ENCODE peak calls at places on chromosomes 2 and 18, in seven cellular contexts. One of them, this sample, is unnamed.

GRCh38 chr2:20074001-20074648 is 22.7 kb upstream of the LAPTM4A start:
- DNase-seq in K562: no peak
- DNase-seq in lung: no peak
- DNase-seq in fibroblast of lung: no peak
- DNase-seq in RWPE1: no peak
- DNase-seq in GM12865: no peak
- DNase-seq in AG09309: no peak
- DNase-seq in this sample: no peak

GRCh38 chr2:181546086-181546485 is 88.9 kb downstream of the ITGA4 start:
- DNase-seq in GM12865: no peak
- DNase-seq in lung: no peak
- DNase-seq in AG09309: no peak
- DNase-seq in fibroblast of lung: peak; percentile 8
- DNase-seq in K562: no peak
- DNase-seq in RWPE1: no peak
- DNase-seq in this sample: no peak

GRCh38 chr2:237859533-237860272 is at the start of gene RAMP1:
- DNase-seq in lung: no peak
- DNase-seq in RWPE1: no peak
- DNase-seq in K562: no peak
- DNase-seq in GM12865: no peak
- DNase-seq in fibroblast of lung: no peak
- DNase-seq in AG09309: no peak
- DNase-seq in this sample: peak; percentile 12

GRCh38 chr18:63317982-63318881 is 1.3 kb downstream of the BCL2 start:
- DNase-seq in AG09309: no peak
- DNase-seq in GM12865: peak; percentile 96
- DNase-seq in lung: peak; percentile 49
- DNase-seq in RWPE1: peak; percentile 14
- DNase-seq in fibroblast of lung: no peak
- DNase-seq in K562: no peak
- DNase-seq in this sample: no peak

GRCh38 chr18:11669271-11669947 is 19.7 kb upstream of the GNAL start:
- DNase-seq in AG09309: no peak
- DNase-seq in RWPE1: peak; percentile 93
- DNase-seq in lung: peak; percentile 28
- DNase-seq in GM12865: no peak
- DNase-seq in fibroblast of lung: no peak
- DNase-seq in K562: no peak
- DNase-seq in this sample: no peak

GRCh38 chr2:17754773-17755425 is 961 bp downstream of the GEN1 start:
- DNase-seq in RWPE1: no peak
- DNase-seq in fibroblast of lung: no peak
- DNase-seq in GM12865: peak; percentile 15
- DNase-seq in K562: no peak
- DNase-seq in lung: no peak
- DNase-seq in AG09309: no peak
- DNase-seq in this sample: no peak

GRCh38 chr2:240459401-240460242 is 24.2 kb downstream of the GPC1 start:
- DNase-seq in fibroblast of lung: no peak
- DNase-seq in K562: no peak
- DNase-seq in AG09309: no peak
- DNase-seq in lung: no peak
- DNase-seq in RWPE1: no peak
- DNase-seq in GM12865: no peak
- DNase-seq in this sample: no peak

GRCh38 chr2:168525020-168525419 is 68.9 kb downstream of the CERS6 start:
- DNase-seq in lung: no peak
- DNase-seq in fibroblast of lung: no peak
- DNase-seq in K562: no peak
- DNase-seq in AG09309: no peak
- DNase-seq in RWPE1: peak; percentile 75
- DNase-seq in GM12865: no peak
- DNase-seq in this sample: no peak

GRCh38 chr2:8039732-8040131 is 642.1 kb upstream of the ID2 start:
- DNase-seq in lung: no peak
- DNase-seq in AG09309: no peak
- DNase-seq in GM12865: no peak
- DNase-seq in K562: no peak
- DNase-seq in fibroblast of lung: no peak
- DNase-seq in RWPE1: no peak
- DNase-seq in this sample: no peak

GRCh38 chr2:49045083-49045482 is 109.2 kb downstream of the FSHR start:
- DNase-seq in GM12865: no peak
- DNase-seq in lung: no peak
- DNase-seq in RWPE1: no peak
- DNase-seq in AG09309: no peak
- DNase-seq in K562: no peak
- DNase-seq in fibroblast of lung: no peak
- DNase-seq in this sample: no peak

GRCh38 chr2:7191927-7192326 is 274.7 kb downstream of the RNF144A start:
- DNase-seq in fibroblast of lung: peak; percentile 77
- DNase-seq in AG09309: peak; percentile 17
- DNase-seq in GM12865: no peak
- DNase-seq in lung: no peak
- DNase-seq in RWPE1: peak; percentile 16
- DNase-seq in K562: no peak
- DNase-seq in this sample: no peak

GRCh38 chr2:56337342-56337741 is 153.6 kb downstream of the CCDC85A start:
- DNase-seq in lung: no peak
- DNase-seq in AG09309: no peak
- DNase-seq in fibroblast of lung: no peak
- DNase-seq in GM12865: no peak
- DNase-seq in RWPE1: no peak
- DNase-seq in K562: no peak
- DNase-seq in this sample: no peak

GRCh38 chr18:13185675-13186198 is 32.8 kb upstream of the LDLRAD4 start:
- DNase-seq in K562: no peak
- DNase-seq in GM12865: no peak
- DNase-seq in fibroblast of lung: no peak
- DNase-seq in RWPE1: no peak
- DNase-seq in AG09309: no peak
- DNase-seq in lung: no peak
- DNase-seq in this sample: no peak

GRCh38 chr18:44958040-44958439 is 277.4 kb downstream of the SETBP1 start:
- DNase-seq in K562: no peak
- DNase-seq in fibroblast of lung: no peak
- DNase-seq in GM12865: no peak
- DNase-seq in AG09309: no peak
- DNase-seq in RWPE1: no peak
- DNase-seq in lung: no peak
- DNase-seq in this sample: no peak

GRCh38 chr2:68316091-68316490 is 3.7 kb downstream of the CNRIP1 start:
- DNase-seq in AG09309: peak; percentile 8
- DNase-seq in fibroblast of lung: no peak
- DNase-seq in lung: no peak
- DNase-seq in K562: no peak
- DNase-seq in RWPE1: no peak
- DNase-seq in GM12865: no peak
- DNase-seq in this sample: no peak

GRCh38 chr2:30072250-30072842 is 74.5 kb upstream of the YPEL5 start:
- DNase-seq in fibroblast of lung: peak; percentile 71
- DNase-seq in GM12865: peak; percentile 78
- DNase-seq in K562: peak; percentile 63
- DNase-seq in AG09309: peak; percentile 29
- DNase-seq in lung: peak; percentile 57
- DNase-seq in RWPE1: peak; percentile 70
- DNase-seq in this sample: peak; percentile 30

GRCh38 chr2:21050164-21050563 is 6.3 kb upstream of the APOB start:
- DNase-seq in AG09309: no peak
- DNase-seq in GM12865: no peak
- DNase-seq in K562: no peak
- DNase-seq in lung: no peak
- DNase-seq in fibroblast of lung: no peak
- DNase-seq in RWPE1: no peak
- DNase-seq in this sample: no peak

GRCh38 chr2:202377308-202377736 is 1.2 kb downstream of the BMPR2 start:
- DNase-seq in K562: peak; percentile 13
- DNase-seq in GM12865: peak; percentile 38
- DNase-seq in AG09309: no peak
- DNase-seq in lung: peak; percentile 39
- DNase-seq in RWPE1: peak; percentile 13
- DNase-seq in fibroblast of lung: no peak
- DNase-seq in this sample: no peak

GRCh38 chr2:78861546-78861945 is 164.0 kb upstream of the REG3G start:
- DNase-seq in RWPE1: peak; percentile 13
- DNase-seq in lung: no peak
- DNase-seq in K562: peak; percentile 25
- DNase-seq in GM12865: peak; percentile 21
- DNase-seq in AG09309: no peak
- DNase-seq in fibroblast of lung: no peak
- DNase-seq in this sample: peak; percentile 19
- TF ChIP-seq CTCF in RWPE1: peak; percentile 25
- TF ChIP-seq CTCF in lung: no peak
- TF ChIP-seq CTCF in K562: peak; percentile 49
- TF ChIP-seq CTCF in GM12865: peak; percentile 36
- TF ChIP-seq CTCF in AG09309: no peak
- TF ChIP-seq CTCF in fibroblast of lung: no peak
- TF ChIP-seq CTCF in this sample: peak; percentile 47

GRCh38 chr2:102522890-102523289 is 49.9 kb downstream of the SLC9A4 start:
- DNase-seq in GM12865: no peak
- DNase-seq in K562: no peak
- DNase-seq in RWPE1: no peak
- DNase-seq in AG09309: no peak
- DNase-seq in fibroblast of lung: no peak
- DNase-seq in lung: no peak
- DNase-seq in this sample: no peak

GRCh38 chr2:102520801-102521200 is 47.8 kb downstream of the SLC9A4 start:
- DNase-seq in fibroblast of lung: no peak
- DNase-seq in GM12865: no peak
- DNase-seq in lung: no peak
- DNase-seq in K562: no peak
- DNase-seq in AG09309: no peak
- DNase-seq in RWPE1: no peak
- DNase-seq in this sample: no peak

GRCh38 chr2:102518170-102518569 is 45.1 kb downstream of the SLC9A4 start:
- DNase-seq in fibroblast of lung: no peak
- DNase-seq in AG09309: no peak
- DNase-seq in GM12865: no peak
- DNase-seq in K562: no peak
- DNase-seq in lung: no peak
- DNase-seq in RWPE1: no peak
- DNase-seq in this sample: no peak

GRCh38 chr2:102522169-102522568 is 49.1 kb downstream of the SLC9A4 start:
- DNase-seq in GM12865: no peak
- DNase-seq in AG09309: no peak
- DNase-seq in K562: no peak
- DNase-seq in RWPE1: no peak
- DNase-seq in fibroblast of lung: no peak
- DNase-seq in lung: no peak
- DNase-seq in this sample: no peak

GRCh38 chr2:102520009-102520408 is 47.0 kb downstream of the SLC9A4 start:
- DNase-seq in GM12865: peak; percentile 68
- DNase-seq in RWPE1: peak; percentile 36
- DNase-seq in K562: peak; percentile 25
- DNase-seq in fibroblast of lung: peak; percentile 32
- DNase-seq in lung: peak; percentile 31
- DNase-seq in AG09309: no peak
- DNase-seq in this sample: no peak
- TF ChIP-seq CTCF in GM12865: peak; percentile 79
- TF ChIP-seq CTCF in RWPE1: peak; percentile 29
- TF ChIP-seq CTCF in K562: peak; percentile 91
- TF ChIP-seq CTCF in fibroblast of lung: peak; percentile 70
- TF ChIP-seq CTCF in lung: peak; percentile 13
- TF ChIP-seq CTCF in AG09309: peak; percentile 48
- TF ChIP-seq CTCF in this sample: peak; percentile 77

DNA sequence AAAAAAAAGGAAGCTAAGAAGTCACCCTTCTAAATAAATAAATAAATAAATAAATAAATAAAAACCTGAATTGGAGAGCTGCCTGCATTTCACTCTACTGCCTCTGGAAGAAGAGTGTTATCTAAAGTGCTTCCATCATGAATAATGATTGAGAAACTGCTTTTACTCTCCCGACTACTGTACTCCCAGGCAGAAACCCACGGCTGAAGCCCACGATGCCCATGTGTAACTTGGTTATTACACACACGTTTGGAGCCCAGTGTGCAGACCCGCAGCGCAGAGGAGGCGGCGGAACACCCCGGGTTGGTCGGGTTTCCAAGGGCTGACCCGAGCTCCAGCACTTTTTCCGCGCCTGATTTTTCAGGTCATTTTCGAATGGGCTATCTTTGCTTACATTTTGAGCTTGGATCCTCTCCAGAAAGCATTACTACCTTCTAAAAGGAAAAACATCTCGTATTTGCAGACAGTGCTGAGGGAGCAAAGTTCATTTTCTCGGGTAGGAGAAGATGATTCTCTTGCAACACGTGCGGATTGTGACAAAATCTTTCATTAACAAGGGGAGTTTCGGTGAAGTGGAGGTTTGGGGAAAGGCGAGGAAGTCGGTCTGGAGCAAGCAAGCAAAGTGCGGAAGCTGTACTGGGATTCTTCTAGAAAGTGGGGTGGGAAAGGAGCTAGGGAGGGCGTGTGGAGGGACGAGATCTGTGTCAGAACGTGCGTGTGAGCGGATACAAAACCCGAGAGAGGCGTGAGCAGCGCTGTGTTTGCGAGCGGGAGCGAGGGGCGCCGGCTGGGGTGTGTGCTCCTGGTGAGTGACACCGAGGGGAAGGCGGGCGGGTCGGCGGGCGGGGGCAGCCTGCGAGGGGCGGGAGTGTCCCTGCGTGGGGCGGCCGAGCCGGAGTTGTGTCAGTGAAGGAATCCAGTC is at the start of gene SPATS2L:
- DNase-seq in fibroblast of lung: peak; percentile 88
- DNase-seq in RWPE1: peak; percentile 46
- DNase-seq in GM12865: peak; percentile 86
- DNase-seq in AG09309: no peak
- DNase-seq in K562: peak; percentile 6
- DNase-seq in lung: peak; percentile 79
- DNase-seq in this sample: peak; percentile 20
- TF ChIP-seq CTCF in fibroblast of lung: no peak
- TF ChIP-seq CTCF in RWPE1: no peak
- TF ChIP-seq CTCF in GM12865: no peak
- TF ChIP-seq CTCF in AG09309: no peak
- TF ChIP-seq CTCF in K562: no peak
- TF ChIP-seq CTCF in lung: no peak
- TF ChIP-seq CTCF in this sample: no peak

GRCh38 chr18:76957384-76958355 is 135.3 kb downstream of the ZNF236 start:
- DNase-seq in AG09309: no peak
- DNase-seq in GM12865: no peak
- DNase-seq in K562: no peak
- DNase-seq in fibroblast of lung: peak; percentile 28
- DNase-seq in lung: no peak
- DNase-seq in RWPE1: no peak
- DNase-seq in this sample: no peak

GRCh38 chr18:76960528-76961035 is 138.2 kb downstream of the ZNF236 start:
- DNase-seq in fibroblast of lung: no peak
- DNase-seq in RWPE1: no peak
- DNase-seq in AG09309: no peak
- DNase-seq in K562: no peak
- DNase-seq in lung: no peak
- DNase-seq in GM12865: no peak
- DNase-seq in this sample: no peak

GRCh38 chr18:76958692-76959341 is 136.5 kb downstream of the ZNF236 start:
- DNase-seq in RWPE1: no peak
- DNase-seq in AG09309: no peak
- DNase-seq in lung: peak; percentile 54
- DNase-seq in K562: no peak
- DNase-seq in fibroblast of lung: peak; percentile 10
- DNase-seq in GM12865: no peak
- DNase-seq in this sample: no peak

GRCh38 chr18:76956648-76957047 is 134.3 kb downstream of the ZNF236 start:
- DNase-seq in lung: no peak
- DNase-seq in K562: no peak
- DNase-seq in GM12865: no peak
- DNase-seq in AG09309: no peak
- DNase-seq in RWPE1: no peak
- DNase-seq in fibroblast of lung: no peak
- DNase-seq in this sample: no peak

GRCh38 chr18:76959605-76960004 is 137.2 kb downstream of the ZNF236 start:
- DNase-seq in K562: no peak
- DNase-seq in RWPE1: no peak
- DNase-seq in GM12865: no peak
- DNase-seq in AG09309: no peak
- DNase-seq in fibroblast of lung: no peak
- DNase-seq in lung: no peak
- DNase-seq in this sample: no peak
- TF ChIP-seq CTCF in K562: no peak
- TF ChIP-seq CTCF in RWPE1: no peak
- TF ChIP-seq CTCF in GM12865: no peak
- TF ChIP-seq CTCF in AG09309: no peak
- TF ChIP-seq CTCF in fibroblast of lung: no peak
- TF ChIP-seq CTCF in lung: no peak
- TF ChIP-seq CTCF in this sample: no peak

This sample was measured in D721Med.